ENCODE peak calls at places on chromosomes 7 and 10, in seven cellular contexts. One of them, this sample, is unnamed.

GRCh38 chr10:809671-810350 is 120.3 kb upstream of the DIP2C start:
- DNase-seq in SK-N-SH: no peak
- DNase-seq in H1: no peak
- DNase-seq in HCT116: no peak
- DNase-seq in HepG2: no peak
- DNase-seq in K562: no peak
- DNase-seq in GM12878: no peak
- DNase-seq in this sample: no peak

GRCh38 chr10:44975487-44976331 is 2.9 kb downstream of the DEPP1 start:
- DNase-seq in GM12878: no peak
- DNase-seq in K562: no peak
- DNase-seq in HepG2: peak; percentile 83
- DNase-seq in HCT116: peak; percentile 23
- DNase-seq in H1: no peak
- DNase-seq in SK-N-SH: no peak
- DNase-seq in this sample: no peak

GRCh38 chr10:91694170-91694794 is 61.4 kb upstream of the PPP1R3C start:
- DNase-seq in HCT116: peak; percentile 42
- DNase-seq in HepG2: peak; percentile 38
- DNase-seq in H1: no peak
- DNase-seq in GM12878: no peak
- DNase-seq in SK-N-SH: peak; percentile 47
- DNase-seq in K562: peak; percentile 42
- DNase-seq in this sample: no peak

GRCh38 chr7:7668708-7669107 is 28.2 kb downstream of the UMAD1 start:
- DNase-seq in GM12878: no peak
- DNase-seq in K562: no peak
- DNase-seq in HepG2: no peak
- DNase-seq in H1: no peak
- DNase-seq in SK-N-SH: no peak
- DNase-seq in HCT116: no peak
- DNase-seq in this sample: no peak

GRCh38 chr10:18010050-18010449 is 58.3 kb downstream of the SLC39A12 start:
- DNase-seq in K562: no peak
- DNase-seq in SK-N-SH: no peak
- DNase-seq in GM12878: no peak
- DNase-seq in H1: no peak
- DNase-seq in HepG2: no peak
- DNase-seq in HCT116: no peak
- DNase-seq in this sample: no peak

GRCh38 chr7:40717242-40717641 is 582.4 kb downstream of the SUGCT start:
- DNase-seq in K562: no peak
- DNase-seq in GM12878: no peak
- DNase-seq in SK-N-SH: peak; percentile 51
- DNase-seq in HCT116: peak; percentile 81
- DNase-seq in HepG2: peak; percentile 25
- DNase-seq in H1: peak; percentile 62
- DNase-seq in this sample: no peak

GRCh38 chr7:158354861-158355260 is 232.8 kb downstream of the PTPRN2 start:
- DNase-seq in H1: no peak
- DNase-seq in HCT116: no peak
- DNase-seq in SK-N-SH: no peak
- DNase-seq in HepG2: no peak
- DNase-seq in GM12878: no peak
- DNase-seq in K562: no peak
- DNase-seq in this sample: no peak

GRCh38 chr10:105770813-105771212 is 1129.7 kb downstream of the SORCS3 start:
- DNase-seq in H1: no peak
- DNase-seq in HepG2: no peak
- DNase-seq in K562: no peak
- DNase-seq in HCT116: no peak
- DNase-seq in GM12878: no peak
- DNase-seq in SK-N-SH: no peak
- DNase-seq in this sample: no peak

GRCh38 chr7:44286618-44287487 is 38.5 kb downstream of the CAMK2B start:
- DNase-seq in H1: no peak
- DNase-seq in GM12878: no peak
- DNase-seq in HCT116: no peak
- DNase-seq in K562: no peak
- DNase-seq in HepG2: no peak
- DNase-seq in SK-N-SH: peak; percentile 30
- DNase-seq in this sample: no peak

GRCh38 chr10:131196176-131196885 is 115.2 kb downstream of the TCERG1L start:
- DNase-seq in HCT116: no peak
- DNase-seq in H1: no peak
- DNase-seq in SK-N-SH: no peak
- DNase-seq in K562: no peak
- DNase-seq in HepG2: no peak
- DNase-seq in GM12878: no peak
- DNase-seq in this sample: no peak

GRCh38 chr10:132910186-132910880 is 32.0 kb downstream of the CFAP46 start:
- DNase-seq in HepG2: no peak
- DNase-seq in GM12878: no peak
- DNase-seq in HCT116: no peak
- DNase-seq in K562: no peak
- DNase-seq in SK-N-SH: no peak
- DNase-seq in H1: no peak
- DNase-seq in this sample: no peak

GRCh38 chr10:129440247-129440646 is 26.8 kb upstream of the MGMT start:
- DNase-seq in HepG2: no peak
- DNase-seq in K562: no peak
- DNase-seq in HCT116: no peak
- DNase-seq in H1: no peak
- DNase-seq in GM12878: no peak
- DNase-seq in SK-N-SH: no peak
- DNase-seq in this sample: no peak

GRCh38 chr10:69417542-69417941 is 824 bp upstream of the TACR2 start:
- DNase-seq in H1: no peak
- DNase-seq in HCT116: no peak
- DNase-seq in GM12878: no peak
- DNase-seq in HepG2: no peak
- DNase-seq in SK-N-SH: no peak
- DNase-seq in K562: no peak
- DNase-seq in this sample: no peak

GRCh38 chr7:101823086-101823485 is 5.7 kb downstream of the CUX1 start:
- DNase-seq in HCT116: no peak
- DNase-seq in GM12878: no peak
- DNase-seq in HepG2: no peak
- DNase-seq in SK-N-SH: no peak
- DNase-seq in H1: no peak
- DNase-seq in K562: no peak
- DNase-seq in this sample: no peak

GRCh38 chr7:63899691-63900393 is 98.8 kb upstream of the ZNF722 start:
- DNase-seq in SK-N-SH: peak; percentile 95
- DNase-seq in K562: peak; percentile 30
- DNase-seq in GM12878: no peak
- DNase-seq in HCT116: no peak
- DNase-seq in H1: no peak
- DNase-seq in HepG2: no peak
- DNase-seq in this sample: no peak

GRCh38 chr7:10225265-10225664 is 748.4 kb upstream of the PHF14 start:
- DNase-seq in HepG2: no peak
- DNase-seq in K562: no peak
- DNase-seq in SK-N-SH: no peak
- DNase-seq in GM12878: no peak
- DNase-seq in H1: no peak
- DNase-seq in HCT116: no peak
- DNase-seq in this sample: no peak

GRCh38 chr10:79377557-79378382 is 30.5 kb downstream of the PPIF start:
- DNase-seq in HCT116: no peak
- DNase-seq in SK-N-SH: no peak
- DNase-seq in K562: no peak
- DNase-seq in GM12878: no peak
- DNase-seq in H1: no peak
- DNase-seq in HepG2: no peak
- DNase-seq in this sample: no peak

GRCh38 chr7:112414855-112415490 is 35.3 kb upstream of the IFRD1 start:
- DNase-seq in SK-N-SH: peak; percentile 57
- DNase-seq in K562: peak; percentile 56
- DNase-seq in HepG2: peak; percentile 42
- DNase-seq in H1: no peak
- DNase-seq in HCT116: peak; percentile 36
- DNase-seq in GM12878: no peak
- DNase-seq in this sample: no peak

GRCh38 chr10:132129431-132129830 is 57.3 kb upstream of the DPYSL4 start:
- DNase-seq in HepG2: no peak
- DNase-seq in GM12878: no peak
- DNase-seq in SK-N-SH: peak; percentile 70
- DNase-seq in K562: no peak
- DNase-seq in H1: no peak
- DNase-seq in HCT116: no peak
- DNase-seq in this sample: no peak

GRCh38 chr7:5177060-5177459 is 13.0 kb upstream of the WIPI2 start:
- DNase-seq in GM12878: no peak
- DNase-seq in HepG2: no peak
- DNase-seq in HCT116: no peak
- DNase-seq in SK-N-SH: peak; percentile 88
- DNase-seq in K562: no peak
- DNase-seq in H1: no peak
- DNase-seq in this sample: no peak

GRCh38 chr10:85978566-85979358 is 387.8 kb downstream of the GRID1 start:
- DNase-seq in H1: no peak
- DNase-seq in SK-N-SH: no peak
- DNase-seq in HepG2: no peak
- DNase-seq in HCT116: no peak
- DNase-seq in K562: no peak
- DNase-seq in GM12878: no peak
- DNase-seq in this sample: no peak

GRCh38 chr7:85177316-85177715 is 9.5 kb downstream of the SEMA3D start:
- DNase-seq in SK-N-SH: no peak
- DNase-seq in HCT116: no peak
- DNase-seq in H1: no peak
- DNase-seq in HepG2: no peak
- DNase-seq in GM12878: no peak
- DNase-seq in K562: no peak
- DNase-seq in this sample: no peak

GRCh38 chr7:77935652-77936348 is 137.2 kb downstream of the PHTF2 start:
- DNase-seq in SK-N-SH: no peak
- DNase-seq in H1: no peak
- DNase-seq in HepG2: no peak
- DNase-seq in GM12878: no peak
- DNase-seq in K562: no peak
- DNase-seq in HCT116: no peak
- DNase-seq in this sample: no peak
- TF ChIP-seq SIN3A in SK-N-SH: no peak
- TF ChIP-seq SIN3A in H1: no peak
- TF ChIP-seq SIN3A in HepG2: no peak
- TF ChIP-seq SIN3A in GM12878: no peak
- TF ChIP-seq SIN3A in K562: no peak
- TF ChIP-seq SIN3A in HCT116: no peak
- TF ChIP-seq SIN3A in this sample: no peak

DNA sequence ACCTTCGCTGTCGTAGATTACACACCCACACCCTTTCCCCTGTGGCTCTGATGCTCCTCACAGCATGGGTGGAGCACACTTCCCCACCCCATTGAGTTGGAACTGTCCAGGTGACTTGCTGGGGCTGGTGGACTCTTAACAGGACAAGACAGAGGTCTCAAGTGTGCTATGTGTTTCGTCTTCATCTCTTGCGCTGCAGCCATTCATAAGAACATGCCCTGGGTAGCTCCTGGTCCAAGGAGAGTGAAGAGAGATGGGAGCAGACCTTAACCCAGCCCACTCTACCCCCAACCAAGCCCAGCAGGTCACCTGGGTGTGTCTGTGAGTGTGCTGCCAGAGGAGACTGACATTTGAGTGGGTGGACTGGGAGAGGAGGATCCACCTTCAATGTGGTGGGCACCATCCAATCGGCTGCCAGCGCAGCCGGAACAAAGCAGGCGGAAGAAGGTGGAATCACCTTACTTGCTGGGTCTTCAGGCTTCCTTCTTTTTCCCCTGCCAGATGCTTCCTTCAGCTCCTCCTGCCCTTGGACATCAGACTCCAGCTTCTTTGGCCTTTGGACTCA is 112.4 kb downstream of the HTR5A start:
- DNase-seq in HCT116: no peak
- DNase-seq in K562: no peak
- DNase-seq in SK-N-SH: no peak
- DNase-seq in GM12878: no peak
- DNase-seq in H1: no peak
- DNase-seq in HepG2: no peak
- DNase-seq in this sample: no peak
- TF ChIP-seq POLR2AphosphoS5 in HCT116: no peak
- TF ChIP-seq POLR2AphosphoS5 in K562: no peak
- TF ChIP-seq POLR2AphosphoS5 in SK-N-SH: no peak
- TF ChIP-seq POLR2AphosphoS5 in GM12878: no peak
- TF ChIP-seq POLR2AphosphoS5 in H1: no peak
- TF ChIP-seq POLR2AphosphoS5 in HepG2: no peak
- TF ChIP-seq POLR2AphosphoS5 in this sample: no peak

DNA sequence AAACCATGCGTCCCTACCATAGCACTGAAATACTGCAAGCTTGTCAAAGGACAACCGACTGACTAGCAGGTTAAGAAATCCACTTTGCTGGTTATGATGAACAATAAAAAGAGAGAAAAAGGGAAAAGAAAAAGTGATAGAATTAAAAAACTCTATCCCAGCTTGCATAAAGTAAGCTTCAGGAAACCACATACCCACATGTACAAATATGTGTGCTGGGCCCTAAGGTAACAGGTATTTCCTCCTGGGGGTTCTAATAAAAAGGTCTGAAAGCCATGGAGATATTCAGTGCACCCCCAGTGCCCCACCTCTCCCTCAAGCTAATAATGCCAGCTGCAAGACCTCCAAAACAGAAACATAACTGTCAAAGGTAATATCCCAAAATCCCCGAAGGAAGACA is 248.6 kb upstream of the KLF14 start:
- DNase-seq in HCT116: no peak
- DNase-seq in SK-N-SH: no peak
- DNase-seq in H1: no peak
- DNase-seq in K562: no peak
- DNase-seq in GM12878: no peak
- DNase-seq in HepG2: no peak
- DNase-seq in this sample: no peak
- H3K4me1 ChIP-seq in HCT116: peaks cover 59% of the 10 kb centered on the region
- H3K4me1 ChIP-seq in SK-N-SH: no peaks in the 10 kb centered on the region
- H3K4me1 ChIP-seq in H1: no peaks in the 10 kb centered on the region
- H3K4me1 ChIP-seq in K562: no peaks in the 10 kb centered on the region
- H3K4me1 ChIP-seq in GM12878: peaks cover 3% of the 10 kb centered on the region
- H3K4me1 ChIP-seq in HepG2: peaks cover 6% of the 10 kb centered on the region
- H3K4me1 ChIP-seq in this sample: no peaks in the 10 kb centered on the region

DNA sequence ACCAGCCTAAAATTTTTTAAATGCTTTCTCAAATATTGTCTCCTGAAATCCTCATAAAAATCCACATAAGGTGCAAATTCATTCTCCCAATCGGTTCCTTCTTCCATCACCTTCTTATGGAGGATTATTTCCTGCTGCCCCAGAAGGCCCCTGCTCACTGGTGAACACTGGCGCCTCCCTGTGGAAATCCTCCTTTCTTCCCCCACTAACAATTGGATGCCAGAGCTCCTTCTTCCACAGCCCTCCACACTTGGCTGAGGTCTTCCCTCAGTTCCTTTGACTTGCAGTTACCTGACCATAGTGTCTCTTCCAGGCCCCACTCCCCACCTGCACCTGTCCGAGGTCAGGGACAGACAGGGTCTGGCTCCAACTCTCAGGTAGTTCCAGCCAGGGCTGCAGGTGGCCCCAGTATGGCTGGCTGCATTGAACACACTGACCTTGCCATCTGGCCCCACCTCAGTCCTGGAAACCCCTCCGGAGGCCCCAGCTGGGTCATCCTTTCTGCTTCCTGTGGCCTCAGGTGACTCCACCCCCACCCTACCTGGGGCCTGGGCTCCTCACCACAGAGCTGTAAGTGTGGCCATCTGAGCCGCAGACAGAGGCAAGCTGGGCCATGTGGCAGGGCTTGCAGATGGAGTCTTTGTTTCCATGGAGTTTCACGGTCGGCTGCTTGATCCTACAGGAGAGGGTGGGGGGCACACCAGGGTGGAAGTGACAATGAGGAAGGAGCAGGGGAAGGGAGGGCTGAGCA is 18.4 kb downstream of the SPOCK2 start:
- DNase-seq in K562: peak; percentile 55
- DNase-seq in SK-N-SH: no peak
- DNase-seq in HCT116: no peak
- DNase-seq in GM12878: no peak
- DNase-seq in HepG2: no peak
- DNase-seq in H1: no peak
- DNase-seq in this sample: no peak
- TF ChIP-seq SIN3A in K562: no peak
- TF ChIP-seq SIN3A in SK-N-SH: no peak
- TF ChIP-seq SIN3A in HCT116: no peak
- TF ChIP-seq SIN3A in GM12878: no peak
- TF ChIP-seq SIN3A in HepG2: no peak
- TF ChIP-seq SIN3A in H1: no peak
- TF ChIP-seq SIN3A in this sample: no peak